ENCODE peak calls at places on chromosome 22, in six cellular contexts. M, K, X, I, O and V are unnamed samples.

GRCh38 chr22:47628477-47629272 is 866.2 kb downstream of the TBC1D22A start:
- DNase-seq in O (no peak), X (no peak), I (no peak), K (peak; percentile 33), M (no peak), V (no peak)

GRCh38 chr22:29152381-29153138 is 53.1 kb upstream of the EMID1 start:
- DNase-seq in I (peak; percentile 55), O (no peak), X (no peak), K (no peak), M (no peak), V (peak; percentile 67)

GRCh38 chr22:43014062-43014875 is 680 bp downstream of the PACSIN2 start:
- DNase-seq in I (peak; percentile 80), K (no peak), X (peak; percentile 59), M (peak; percentile 27), O (peak; percentile 39), V (peak; percentile 65)

GRCh38 chr22:39920134-39920743 is 19.4 kb downstream of the GRAP2 start:
- DNase-seq in X (no peak), M (no peak), O (no peak), I (no peak), K (no peak), V (no peak)

GRCh38 chr22:42263944-42264343 is 6.5 kb downstream of the TCF20 start:
- DNase-seq in I (no peak), M (no peak), X (no peak), K (no peak), O (no peak), V (no peak)

GRCh38 chr22:47837703-47838102 is 1075.3 kb downstream of the TBC1D22A start:
- DNase-seq in O (no peak), K (peak; percentile 28), X (no peak), M (no peak), I (peak; percentile 49), V (peak; percentile 82)

GRCh38 chr22:31439805-31440204 is 40.4 kb downstream of the DRG1 start:
- DNase-seq in M (no peak), O (no peak), I (no peak), X (no peak), K (no peak), V (no peak)

GRCh38 chr22:27642104-27642800 is 159.3 kb downstream of the MN1 start:
- DNase-seq in X (no peak), K (no peak), I (peak; percentile 79), M (no peak), O (no peak), V (no peak)

GRCh38 chr22:18104566-18104965 is 6.0 kb upstream of the TUBA8 start:
- DNase-seq in K (no peak), O (no peak), M (no peak), X (no peak), I (no peak), V (no peak)

GRCh38 chr22:42967933-42968332 is 47.0 kb downstream of the PACSIN2 start:
- DNase-seq in M (no peak), X (peak; percentile 58), O (no peak), K (no peak), I (no peak), V (no peak)

GRCh38 chr22:20530368-20531153 is 23.2 kb downstream of the MED15 start:
- DNase-seq in K (no peak), X (peak; percentile 56), O (no peak), I (no peak), M (no peak), V (peak; percentile 74)

GRCh38 chr22:37198290-37199102 is 10.4 kb upstream of the C1QTNF6 start:
- DNase-seq in I (peak; percentile 88), O (peak; percentile 80), X (peak; percentile 94), K (no peak), M (peak; percentile 84), V (peak; percentile 84)

GRCh38 chr22:30078320-30079311 is 1.6 kb upstream of the HORMAD2 start:
- DNase-seq in O (no peak), M (no peak), X (no peak), K (no peak), I (no peak), V (no peak)

GRCh38 chr22:43288807-43289417 is 54.3 kb downstream of the SCUBE1 start:
- DNase-seq in I (peak; percentile 30), O (no peak), K (no peak), M (no peak), X (no peak), V (peak; percentile 19)

GRCh38 chr22:33327348-33327860 is 269.2 kb upstream of the SYN3 start:
- DNase-seq in O (no peak), I (no peak), M (no peak), X (no peak), K (no peak), V (no peak)

GRCh38 chr22:37016134-37016910 is 2.9 kb downstream of the TST start:
- DNase-seq in O (no peak), I (no peak), X (peak; percentile 89), K (no peak), M (no peak), V (no peak)